ENCODE peak calls at places on chromosomes 3 and 15, in eight cellular contexts. Y, K, O, B, W, Q, T and D are unnamed samples.

GRCh38 chr3:47251689-47252088 is 30.9 kb downstream of the KIF9 start:
- DNase-seq in Y (no peak), K (no peak), O (no peak), B (no peak), W (no peak), Q (no peak), T (no peak), D (no peak)

GRCh38 chr15:70234256-70234965 is 136.7 kb upstream of the TLE3 start:
- DNase-seq in Y (no peak), K (no peak), O (no peak), B (no peak), W (no peak), Q (no peak), T (no peak), D (peak)

GRCh38 chr3:141955163-141955562 is 78.7 kb downstream of the ATP1B3 start:
- DNase-seq in Y (no peak), K (no peak), O (no peak), B (no peak), W (no peak), Q (no peak), T (no peak), D (no peak)

GRCh38 chr15:29852201-29852600 is 29.9 kb upstream of the TJP1 start:
- DNase-seq in Y (no peak), K (no peak), O (no peak), B (no peak), W (no peak), Q (no peak), T (no peak), D (no peak)

GRCh38 chr3:23949784-23950183 is 4.7 kb downstream of the NR1D2 start:
- DNase-seq in Y (peak), K (peak), O (peak), B (no peak), W (peak), Q (no peak), T (no peak), D (peak)

GRCh38 chr15:88711806-88712205 is 73.0 kb downstream of the ISG20 start:
- DNase-seq in Y (no peak), K (no peak), O (no peak), B (no peak), W (no peak), Q (no peak), T (no peak), D (no peak)

GRCh38 chr3:37992271-37993066 is 1.9 kb downstream of the VILL start:
- DNase-seq in Y (no peak), K (peak), O (no peak), B (no peak), W (no peak), Q (no peak), T (no peak), D (no peak)

GRCh38 chr3:14428087-14429067 is 26.0 kb downstream of the SLC6A6 start:
- DNase-seq in Y (no peak), K (no peak), O (no peak), B (no peak), W (no peak), Q (no peak), T (no peak), D (peak)

GRCh38 chr3:112637700-112638099 is 3.2 kb downstream of the CCDC80 start:
- DNase-seq in Y (no peak), K (no peak), O (no peak), B (no peak), W (no peak), Q (no peak), T (no peak), D (no peak)

GRCh38 chr3:45088543-45088942 is 57.6 kb downstream of the CDCP1 start:
- DNase-seq in Y (no peak), K (no peak), O (no peak), B (peak), W (no peak), Q (peak), T (no peak), D (no peak)

GRCh38 chr3:100777271-100777670 is 68.0 kb downstream of the TFG start:
- DNase-seq in Y (no peak), K (no peak), O (no peak), B (no peak), W (no peak), Q (no peak), T (no peak), D (no peak)

GRCh38 chr15:20355256-20355868 is 186.2 kb downstream of the GOLGA6L6 start:
- DNase-seq in Y (no peak), K (no peak), O (no peak), B (no peak), W (no peak), Q (no peak), T (no peak), D (no peak)

GRCh38 chr15:67097893-67098740 is 32.7 kb downstream of the SMAD3 start:
- DNase-seq in Y (peak), K (no peak), O (peak), B (no peak), W (peak), Q (no peak), T (no peak), D (peak)

GRCh38 chr3:4995500-4996053 is 16.3 kb downstream of the BHLHE40 start:
- DNase-seq in Y (no peak), K (no peak), O (no peak), B (no peak), W (no peak), Q (no peak), T (no peak), D (no peak)

GRCh38 chr3:194573680-194574437 is 59.4 kb downstream of the TMEM44 start:
- DNase-seq in Y (no peak), K (peak), O (peak), B (no peak), W (no peak), Q (no peak), T (peak), D (peak)

GRCh38 chr15:97692317-97693015 is 268.0 kb upstream of the ARRDC4 start:
- DNase-seq in Y (no peak), K (no peak), O (peak), B (no peak), W (no peak), Q (no peak), T (no peak), D (no peak)

GRCh38 chr3:185939721-185940120 is 1.9 kb upstream of the TRA2B start:
- DNase-seq in Y (no peak), K (no peak), O (no peak), B (no peak), W (no peak), Q (no peak), T (no peak), D (no peak)

GRCh38 chr15:67172172-67172571 is 82.3 kb downstream of the AAGAB start:
- DNase-seq in Y (no peak), K (no peak), O (no peak), B (no peak), W (no peak), Q (no peak), T (no peak), D (peak)

GRCh38 chr15:52228928-52229327 is 37.7 kb upstream of the GNB5 start:
- DNase-seq in Y (no peak), K (peak), O (peak), B (no peak), W (no peak), Q (peak), T (no peak), D (no peak)

GRCh38 chr3:129632556-129632955 is 26.1 kb upstream of the PLXND1 start:
- DNase-seq in Y (no peak), K (no peak), O (no peak), B (no peak), W (no peak), Q (no peak), T (no peak), D (no peak)

GRCh38 chr3:71247221-71247947 is 336.1 kb downstream of the FOXP1 start:
- DNase-seq in Y (no peak), K (peak), O (peak), B (no peak), W (peak), Q (no peak), T (peak), D (no peak)

GRCh38 chr15:73927476-73928240 is 1.4 kb downstream of the LOXL1 start:
- DNase-seq in Y (peak), K (no peak), O (peak), B (peak), W (peak), Q (no peak), T (peak), D (peak)
- TF ChIP-seq CTCF in Y (peak), K (peak), O (peak), B (no peak), W (peak), Q (no peak), T (peak), D (peak)

GRCh38 chr15:39599871-39600270 is 19.0 kb downstream of the THBS1 start:
- DNase-seq in Y (no peak), K (no peak), O (no peak), B (no peak), W (no peak), Q (no peak), T (no peak), D (no peak)

GRCh38 chr15:39598958-39599845 is 18.3 kb downstream of the THBS1 start:
- DNase-seq in Y (no peak), K (no peak), O (no peak), B (no peak), W (no peak), Q (no peak), T (no peak), D (no peak)

GRCh38 chr15:39605146-39605545 is 24.3 kb downstream of the THBS1 start:
- DNase-seq in Y (no peak), K (no peak), O (no peak), B (no peak), W (no peak), Q (no peak), T (no peak), D (no peak)

GRCh38 chr15:39598186-39598850 is 17.4 kb downstream of the THBS1 start:
- DNase-seq in Y (no peak), K (no peak), O (no peak), B (no peak), W (no peak), Q (peak), T (no peak), D (no peak)

DNA sequence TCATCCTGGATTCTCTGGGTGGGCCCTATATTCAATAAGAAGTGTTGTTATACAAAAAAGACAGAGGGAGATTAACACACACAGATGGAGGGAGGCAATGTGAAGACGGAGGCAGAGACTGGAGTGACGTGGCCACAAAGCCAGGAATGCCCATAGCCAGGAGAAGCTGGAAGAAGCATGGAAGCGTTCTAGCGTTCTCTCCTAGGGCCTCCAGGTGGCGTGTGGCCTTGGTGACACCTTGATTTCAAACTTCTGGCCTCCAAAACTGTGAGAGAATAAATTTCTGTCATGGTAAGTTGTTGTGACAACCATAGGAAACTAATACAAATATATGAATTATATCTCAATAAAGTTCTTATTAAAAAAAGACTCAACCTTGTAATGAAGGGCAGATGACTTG is 21.3 kb downstream of the THBS1 start:
- DNase-seq in Y (no peak), K (peak), O (no peak), B (no peak), W (no peak), Q (no peak), T (no peak), D (no peak)
- TF ChIP-seq CTCF in Y (no peak), K (peak), O (no peak), B (no peak), W (no peak), Q (no peak), T (no peak), D (no peak)

DNA sequence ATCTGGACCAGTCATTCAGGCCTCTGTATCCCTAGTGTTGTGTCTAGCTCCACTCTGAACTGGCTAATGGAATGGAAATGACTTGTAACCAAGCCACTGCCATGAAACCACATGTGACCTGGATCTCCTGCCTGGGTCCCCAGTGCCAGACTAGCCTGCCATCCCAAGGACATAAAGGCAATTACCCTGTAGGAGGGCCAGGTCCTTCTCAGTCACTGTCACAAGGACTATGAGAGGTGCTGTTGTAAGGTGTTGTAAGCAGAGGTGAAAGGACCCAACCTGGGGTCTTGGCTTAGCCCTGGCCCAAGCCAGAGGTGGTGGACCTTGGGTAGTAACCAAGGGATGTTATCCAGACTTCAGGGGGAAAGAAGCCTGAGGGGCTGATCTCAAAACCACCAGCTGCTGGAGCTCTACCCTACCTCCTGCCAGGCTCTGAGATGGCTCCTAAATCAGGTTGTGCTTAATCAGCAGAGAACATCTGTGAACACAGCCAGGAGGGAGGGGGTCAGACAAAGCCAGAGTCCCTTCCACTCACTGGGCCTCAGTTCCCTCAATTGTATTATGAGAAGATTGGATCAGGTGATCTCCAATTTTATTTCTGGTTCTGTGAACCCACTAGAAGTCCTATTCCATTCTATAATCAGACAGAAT is 15.7 kb upstream of the KLHL24 start:
- DNase-seq in Y (no peak), K (no peak), O (no peak), B (no peak), W (no peak), Q (no peak), T (no peak), D (no peak)
- TF ChIP-seq CTCF in Y (no peak), K (no peak), O (no peak), B (no peak), W (no peak), Q (no peak), T (no peak), D (no peak)

DNA sequence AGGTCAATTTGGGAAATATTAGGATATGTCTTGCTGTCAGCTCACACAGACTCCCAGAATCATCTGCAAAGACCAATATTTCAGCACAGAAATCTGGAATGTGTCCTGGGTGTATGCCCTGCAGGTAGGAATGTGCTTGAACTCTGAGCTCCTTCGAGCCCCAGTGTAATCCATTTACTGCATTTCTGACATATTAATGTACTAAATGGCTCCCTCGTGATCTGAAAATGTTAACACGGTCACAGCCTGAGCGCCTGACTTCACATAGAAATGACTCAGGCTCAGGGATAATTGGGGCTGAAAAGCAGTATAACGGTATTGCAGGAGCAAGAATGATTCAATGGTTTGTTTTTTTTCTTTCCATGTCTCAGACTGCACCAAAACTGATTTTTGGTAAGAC is 50.0 kb downstream of the DCLK3 start:
- DNase-seq in Y (no peak), K (no peak), O (peak), B (no peak), W (no peak), Q (no peak), T (no peak), D (no peak)
- TF ChIP-seq CTCF in Y (no peak), K (no peak), O (no peak), B (no peak), W (no peak), Q (no peak), T (no peak), D (no peak)

GRCh38 chr15:76285241-76285825 is 25.9 kb downstream of the ETFA start:
- DNase-seq in Y (no peak), K (peak), O (peak), B (no peak), W (no peak), Q (no peak), T (peak), D (peak)
- TF ChIP-seq CTCF in Y (no peak), K (peak), O (peak), B (no peak), W (peak), Q (peak), T (peak), D (peak)

DNA sequence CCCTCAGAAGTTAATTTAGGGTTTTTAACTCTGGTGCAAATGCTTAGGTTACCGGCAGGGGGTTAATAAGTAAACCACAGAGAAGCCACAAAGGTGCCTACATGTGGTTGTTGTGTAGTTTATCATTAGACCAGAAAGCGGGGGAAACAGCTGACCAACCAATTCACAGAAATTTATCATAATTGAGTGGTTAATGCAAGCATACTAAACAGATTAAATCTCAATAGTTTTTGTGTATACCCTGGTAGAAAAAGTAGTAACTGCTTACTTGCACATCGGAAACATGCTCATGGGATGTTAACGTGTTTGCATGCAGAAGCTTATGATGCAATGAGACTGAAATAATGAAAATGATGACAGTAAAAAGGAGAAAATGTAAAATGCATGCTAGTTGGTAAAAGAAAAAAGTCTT is 316.0 kb downstream of the PTPRG start:
- DNase-seq in Y (no peak), K (peak), O (peak), B (no peak), W (no peak), Q (no peak), T (peak), D (no peak)
- TF ChIP-seq CTCF in Y (no peak), K (peak), O (peak), B (no peak), W (no peak), Q (no peak), T (no peak), D (no peak)

GRCh38 chr3:43217206-43217605 is 69.1 kb upstream of the SNRK start:
- DNase-seq in Y (no peak), K (no peak), O (no peak), B (no peak), W (no peak), Q (no peak), T (no peak), D (no peak)

GRCh38 chr3:43214616-43215015 is 71.7 kb upstream of the SNRK start:
- DNase-seq in Y (no peak), K (no peak), O (peak), B (no peak), W (no peak), Q (peak), T (no peak), D (no peak)

GRCh38 chr3:43217633-43218032 is 68.7 kb upstream of the SNRK start:
- DNase-seq in Y (no peak), K (no peak), O (no peak), B (no peak), W (no peak), Q (no peak), T (no peak), D (no peak)

GRCh38 chr3:43215138-43215537 is 71.2 kb upstream of the SNRK start:
- DNase-seq in Y (no peak), K (no peak), O (no peak), B (no peak), W (no peak), Q (no peak), T (no peak), D (no peak)

GRCh38 chr3:43215684-43216336 is 70.5 kb upstream of the SNRK start:
- DNase-seq in Y (no peak), K (no peak), O (no peak), B (no peak), W (no peak), Q (no peak), T (peak), D (no peak)
- TF ChIP-seq CTCF in Y (no peak), K (no peak), O (peak), B (no peak), W (no peak), Q (peak), T (no peak), D (peak)

GRCh38 chr3:136498919-136499447 is 248.8 kb downstream of the PCCB start:
- DNase-seq in Y (no peak), K (peak), O (no peak), B (no peak), W (no peak), Q (no peak), T (no peak), D (no peak)

GRCh38 chr3:136505676-136506075 is 246.5 kb downstream of the STAG1 start:
- DNase-seq in Y (no peak), K (peak), O (no peak), B (no peak), W (no peak), Q (no peak), T (no peak), D (no peak)

DNA sequence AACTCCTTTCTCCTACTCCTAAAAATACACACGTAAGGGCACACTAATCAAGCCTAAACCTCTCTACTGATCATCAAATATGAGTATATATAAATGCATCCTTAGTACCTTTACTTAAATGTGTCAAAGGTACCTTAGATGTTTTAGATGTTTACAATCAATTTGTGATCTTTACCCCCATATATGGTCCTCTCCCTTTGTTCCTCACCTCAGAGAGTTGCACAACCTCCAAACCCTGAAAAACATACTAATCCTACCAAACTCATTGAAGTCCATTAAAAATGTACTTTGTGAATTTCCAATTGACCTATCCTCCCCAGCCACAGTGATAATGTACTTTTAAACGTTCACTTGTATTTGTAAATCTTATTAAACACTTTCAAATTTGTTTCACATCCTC is 249.1 kb downstream of the STAG1 start:
- DNase-seq in Y (no peak), K (peak), O (no peak), B (no peak), W (no peak), Q (no peak), T (no peak), D (no peak)
- TF ChIP-seq CTCF in Y (no peak), K (no peak), O (no peak), B (no peak), W (no peak), Q (no peak), T (no peak), D (no peak)

GRCh38 chr3:17894434-17895060 is 152.1 kb upstream of the TBC1D5 start:
- DNase-seq in Y (no peak), K (peak), O (peak), B (peak), W (no peak), Q (peak), T (no peak), D (peak)
- TF ChIP-seq CTCF in Y (no peak), K (peak), O (peak), B (peak), W (peak), Q (peak), T (peak), D (peak)